ENCODE peak calls at places on chromosomes 13 and 19, in eight cellular contexts. Q is GM23248; Z is Peyer's patch; L is MM.1S; M is aorta; T is heart right ventricle; U is CD8-positive, alpha-beta T cell; E is tibial nerve. B is an unnamed sample. For H3K4me1, the result is how much of the 10 kb centered on the place peaks cover.

GRCh38 chr13:20609145-20609544 is 42.2 kb downstream of the IFT88 start:
- DNase-seq in Q (peak), Z (no peak), L (no peak), M (no peak), T (no peak), U (no peak), E (no peak), B (no peak)

GRCh38 chr13:51456510-51456909 is 3.7 kb upstream of the INTS6 start:
- DNase-seq in Q (no peak), Z (no peak), L (no peak), M (no peak), T (no peak), U (no peak), E (no peak), B (no peak)

GRCh38 chr13:44739539-44739938 is 163.4 kb upstream of the TSC22D1 start:
- DNase-seq in Q (peak), Z (no peak), L (no peak), M (no peak), T (no peak), U (no peak), E (no peak), B (no peak)

GRCh38 chr13:60642552-60642951 is 245.5 kb downstream of the TDRD3 start:
- DNase-seq in Q (peak), Z (no peak), L (no peak), M (no peak), T (no peak), U (no peak), E (no peak), B (no peak)

GRCh38 chr19:29283366-29283765 is 70.4 kb upstream of the UQCRFS1 start:
- DNase-seq in Q (no peak), Z (no peak), L (no peak), M (no peak), T (no peak), U (no peak), E (no peak), B (no peak)

GRCh38 chr13:48318714-48319457 is 15.3 kb downstream of the RB1 start:
- DNase-seq in Q (peak), Z (no peak), L (no peak), M (peak), T (peak), U (no peak), E (no peak), B (peak)

GRCh38 chr13:76440568-76440967 is 445.6 kb downstream of the KCTD12 start:
- DNase-seq in Q (no peak), Z (no peak), L (peak), M (no peak), T (no peak), U (no peak), E (no peak), B (no peak)

GRCh38 chr19:17829855-17830566 is 8.7 kb upstream of the INSL3 start:
- DNase-seq in Q (peak), Z (no peak), L (no peak), M (no peak), T (no peak), U (no peak), E (no peak), B (peak)

GRCh38 chr13:74047925-74048324 is 86.3 kb downstream of the KLF12 start:
- DNase-seq in Q (peak), Z (no peak), L (no peak), M (no peak), T (no peak), U (no peak), E (no peak), B (peak)

GRCh38 chr19:9362905-9363304 is at the start of gene ZNF177:
- DNase-seq in Q (peak), Z (no peak), L (no peak), M (no peak), T (no peak), U (no peak), E (no peak), B (no peak)

GRCh38 chr19:18847516-18848463 is 16.0 kb downstream of the UPF1 start:
- DNase-seq in Q (peak), Z (no peak), L (no peak), M (peak), T (no peak), U (no peak), E (peak), B (no peak)

GRCh38 chr19:34393629-34394028 is 10.6 kb upstream of the PDCD2L start:
- DNase-seq in Q (no peak), Z (no peak), L (no peak), M (no peak), T (no peak), U (no peak), E (no peak), B (no peak)

GRCh38 chr13:73754727-73755292 is 379.4 kb downstream of the KLF12 start:
- DNase-seq in Q (peak), Z (no peak), L (peak), M (no peak), T (peak), U (no peak), E (peak), B (peak)

GRCh38 chr19:14476663-14477401 is 1.7 kb upstream of the PTGER1 start:
- DNase-seq in Q (peak), Z (peak), L (no peak), M (no peak), T (no peak), U (peak), E (peak), B (peak)

DNA sequence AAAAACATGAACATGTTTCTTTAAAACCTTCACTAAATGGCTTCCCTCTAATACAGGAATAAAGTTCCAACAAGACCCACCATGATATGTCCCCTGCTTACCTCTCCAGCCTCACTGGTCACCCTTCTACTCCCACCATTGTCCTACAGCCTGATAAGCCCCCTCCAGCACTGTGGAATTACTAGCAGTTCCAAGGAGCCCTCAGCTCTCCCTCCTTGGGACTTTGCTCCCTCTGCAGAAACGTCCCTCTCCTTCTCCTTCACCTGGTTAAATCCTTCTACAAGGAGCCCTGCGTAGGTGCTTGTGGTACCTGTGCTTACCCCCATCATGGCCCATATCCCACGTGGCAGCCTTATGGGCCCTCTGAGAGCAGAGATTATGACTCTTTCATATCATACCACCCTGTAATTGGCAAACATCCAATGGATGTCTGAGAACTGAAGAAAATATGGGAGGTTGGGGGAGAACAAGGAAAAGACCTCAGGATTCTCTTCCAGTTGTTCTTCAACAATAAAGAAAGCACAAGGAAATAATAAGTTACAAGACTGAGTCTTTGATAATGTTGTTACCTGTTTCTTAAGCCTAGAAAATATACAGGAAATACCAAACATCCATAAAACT is 26.1 kb upstream of the DOCK9 start:
- DNase-seq in Q (no peak), Z (no peak), L (no peak), M (no peak), T (no peak), U (no peak), E (no peak), B (no peak)
- H3K4me1 ChIP-seq in Q (under half), Z (under half), L (under half), M (under half), T (under half), U (half or more), E (under half), B (under half)

GRCh38 chr13:40996433-40997095 is 22.6 kb downstream of the ELF1 start:
- DNase-seq in Q (no peak), Z (no peak), L (no peak), M (no peak), T (no peak), U (no peak), E (no peak), B (no peak)

GRCh38 chr13:40993119-40993518 is 26.0 kb downstream of the ELF1 start:
- DNase-seq in Q (no peak), Z (no peak), L (peak), M (no peak), T (no peak), U (no peak), E (no peak), B (no peak)

GRCh38 chr13:40994581-40995230 is 24.4 kb downstream of the ELF1 start:
- DNase-seq in Q (no peak), Z (no peak), L (peak), M (no peak), T (no peak), U (no peak), E (no peak), B (no peak)

GRCh38 chr13:40993987-40994386 is 25.1 kb downstream of the ELF1 start:
- DNase-seq in Q (no peak), Z (no peak), L (no peak), M (no peak), T (no peak), U (no peak), E (no peak), B (peak)

GRCh38 chr13:40995997-40996396 is 23.1 kb downstream of the ELF1 start:
- DNase-seq in Q (no peak), Z (no peak), L (no peak), M (no peak), T (no peak), U (no peak), E (no peak), B (no peak)
- H3K4me1 ChIP-seq in Q (under half), Z (under half), L (under half), M (under half), T (under half), U (half or more), E (under half), B (under half)

DNA sequence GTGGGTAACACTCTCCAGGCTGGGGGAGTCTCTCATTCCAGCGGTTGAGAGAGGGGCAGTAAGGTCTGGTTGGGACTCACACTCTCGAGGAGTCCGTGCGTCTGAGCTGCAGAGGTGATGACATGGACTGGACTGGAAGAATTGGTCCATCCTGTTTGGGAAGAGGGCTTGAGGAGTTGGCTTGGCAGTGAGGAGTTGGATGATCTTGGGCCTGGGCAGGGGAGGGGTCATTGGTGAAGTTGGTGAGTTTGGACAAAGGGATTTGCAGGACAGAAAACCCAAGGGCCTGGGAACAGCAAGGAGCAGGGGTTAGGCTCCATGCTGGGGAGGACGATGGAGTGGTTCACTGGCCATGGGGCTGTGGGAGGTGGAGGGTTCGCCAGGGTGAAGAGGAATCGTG is 3.7 kb downstream of the PPP1R37 start:
- DNase-seq in Q (no peak), Z (no peak), L (no peak), M (no peak), T (no peak), U (no peak), E (no peak), B (no peak)
- H3K4me1 ChIP-seq in Q (under half), Z (under half), L (under half), M (under half), T (half or more), U (under half), E (under half), B (under half)

GRCh38 chr19:47105874-47106273 is 7.7 kb downstream of the ZC3H4 start:
- DNase-seq in Q (no peak), Z (no peak), L (no peak), M (no peak), T (no peak), U (no peak), E (no peak), B (no peak)

GRCh38 chr19:47104678-47105077 is 8.9 kb downstream of the ZC3H4 start:
- DNase-seq in Q (no peak), Z (no peak), L (no peak), M (no peak), T (no peak), U (no peak), E (no peak), B (no peak)

GRCh38 chr19:47099576-47100050 is 14.0 kb downstream of the ZC3H4 start:
- DNase-seq in Q (no peak), Z (no peak), L (no peak), M (no peak), T (no peak), U (no peak), E (no peak), B (no peak)

GRCh38 chr19:47100290-47100689 is 13.3 kb downstream of the ZC3H4 start:
- DNase-seq in Q (no peak), Z (no peak), L (no peak), M (no peak), T (no peak), U (no peak), E (no peak), B (no peak)

DNA sequence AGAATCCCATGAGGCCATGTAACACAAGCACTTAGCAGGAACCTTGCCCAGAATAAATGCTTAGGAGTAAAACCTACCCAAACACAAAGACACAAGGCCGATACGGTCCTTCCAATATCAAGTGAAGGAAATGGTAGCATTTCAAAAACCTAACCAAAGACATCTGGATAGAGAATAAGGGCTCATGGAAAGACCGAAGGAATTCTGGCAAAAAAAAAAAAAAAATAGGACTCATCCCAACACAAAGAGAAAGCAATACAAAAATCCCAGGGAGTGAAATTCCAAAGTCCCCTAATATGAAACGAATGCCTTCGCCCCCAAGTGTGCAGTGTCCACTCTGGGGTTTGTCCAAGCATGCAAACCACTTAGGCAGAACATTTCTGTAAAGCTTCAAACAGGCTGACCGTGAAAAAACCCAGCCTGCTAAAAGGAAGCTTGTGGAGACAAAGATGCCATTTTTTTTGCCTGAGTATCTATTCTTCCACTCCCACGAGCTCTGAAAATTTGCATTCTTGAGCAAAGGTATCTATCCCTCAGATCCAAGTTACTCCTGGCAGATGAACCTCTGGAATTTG is 10.9 kb downstream of the ZC3H4 start:
- DNase-seq in Q (peak), Z (no peak), L (no peak), M (no peak), T (no peak), U (no peak), E (no peak), B (no peak)
- H3K4me1 ChIP-seq in Q (under half), Z (under half), L (under half), M (under half), T (under half), U (under half), E (half or more), B (under half)

GRCh38 chr13:102328909-102329308 is 72.9 kb downstream of the FGF14 start:
- DNase-seq in Q (no peak), Z (no peak), L (peak), M (no peak), T (no peak), U (no peak), E (no peak), B (no peak)

GRCh38 chr13:102333320-102334181 is 68.3 kb downstream of the FGF14 start:
- DNase-seq in Q (no peak), Z (no peak), L (no peak), M (no peak), T (no peak), U (no peak), E (no peak), B (no peak)
- H3K4me1 ChIP-seq in Q (under half), Z (under half), L (under half), M (under half), T (under half), U (under half), E (under half), B (under half)

GRCh38 chr19:2044709-2045500 is 6.1 kb downstream of the MKNK2 start:
- DNase-seq in Q (no peak), Z (no peak), L (no peak), M (peak), T (no peak), U (no peak), E (no peak), B (no peak)
- H3K4me1 ChIP-seq in Q (under half), Z (half or more), L (under half), M (under half), T (half or more), U (half or more), E (half or more), B (under half)

GRCh38 chr13:99265823-99266426 is 7.7 kb upstream of the GPR18 start:
- DNase-seq in Q (peak), Z (no peak), L (peak), M (no peak), T (no peak), U (no peak), E (no peak), B (peak)
- H3K4me1 ChIP-seq in Q (under half), Z (under half), L (under half), M (under half), T (under half), U (under half), E (under half), B (under half)

GRCh38 chr19:38665219-38665931 is 17.9 kb downstream of the ACTN4 start:
- DNase-seq in Q (peak), Z (no peak), L (no peak), M (no peak), T (no peak), U (no peak), E (no peak), B (no peak)

GRCh38 chr19:38665950-38666661 is 18.7 kb downstream of the ACTN4 start:
- DNase-seq in Q (peak), Z (no peak), L (no peak), M (peak), T (peak), U (no peak), E (peak), B (no peak)

GRCh38 chr19:38663156-38663651 is 15.8 kb downstream of the ACTN4 start:
- DNase-seq in Q (no peak), Z (no peak), L (no peak), M (no peak), T (no peak), U (no peak), E (no peak), B (no peak)

GRCh38 chr19:38663957-38664502 is 16.6 kb downstream of the ACTN4 start:
- DNase-seq in Q (no peak), Z (no peak), L (no peak), M (peak), T (peak), U (no peak), E (no peak), B (no peak)

DNA sequence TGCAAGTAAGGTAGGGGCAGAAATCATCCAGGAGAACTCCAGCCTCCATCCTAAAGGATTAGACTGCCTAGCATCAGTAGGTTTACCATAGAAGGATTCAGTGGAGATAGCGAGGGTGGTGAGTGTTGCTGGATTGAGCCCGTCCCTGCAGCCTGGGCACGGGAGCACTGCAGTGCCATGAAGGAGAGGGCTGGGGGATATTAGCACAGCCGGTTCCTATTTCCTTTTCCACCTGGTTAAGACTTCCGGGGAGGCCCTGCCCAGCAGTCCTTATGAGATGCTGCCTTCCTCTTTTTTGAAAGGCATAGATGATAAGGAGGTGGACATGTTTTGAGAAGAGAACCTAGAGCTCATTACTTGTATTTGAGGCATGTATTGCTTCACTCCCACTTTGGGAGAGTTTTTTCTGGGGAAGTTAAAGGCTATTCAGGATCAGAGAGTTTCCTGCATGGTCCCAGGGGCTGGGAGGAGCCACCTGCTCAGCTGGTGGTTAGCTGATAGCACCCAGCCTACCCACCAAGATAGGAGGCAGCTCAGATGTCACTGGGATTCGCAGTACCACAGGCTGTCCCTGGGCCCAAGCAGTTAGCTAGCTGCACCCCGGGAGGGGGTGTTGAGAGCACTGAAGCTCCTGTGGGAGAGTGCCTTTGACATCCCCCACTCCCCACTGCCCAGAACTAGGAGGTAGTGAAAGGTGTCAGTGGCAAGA is 17.2 kb downstream of the ACTN4 start:
- DNase-seq in Q (no peak), Z (no peak), L (no peak), M (no peak), T (no peak), U (no peak), E (no peak), B (no peak)
- H3K4me1 ChIP-seq in Q (half or more), Z (under half), L (under half), M (under half), T (half or more), U (half or more), E (half or more), B (under half)

GRCh38 chr19:41327499-41328156 is 17.7 kb downstream of the CCDC97 start:
- DNase-seq in Q (peak), Z (peak), L (peak), M (peak), T (peak), U (peak), E (no peak), B (peak)

GRCh38 chr19:41324921-41325639 is 15.1 kb downstream of the CCDC97 start:
- DNase-seq in Q (peak), Z (peak), L (no peak), M (peak), T (peak), U (peak), E (no peak), B (no peak)

GRCh38 chr19:41325640-41325946 is 15.6 kb downstream of the CCDC97 start:
- DNase-seq in Q (no peak), Z (no peak), L (no peak), M (no peak), T (no peak), U (no peak), E (no peak), B (no peak)

GRCh38 chr19:41327076-41327475 is 17.1 kb downstream of the CCDC97 start:
- DNase-seq in Q (no peak), Z (no peak), L (peak), M (no peak), T (no peak), U (no peak), E (no peak), B (no peak)

GRCh38 chr19:41325947-41326706 is 16.2 kb downstream of the CCDC97 start:
- DNase-seq in Q (peak), Z (peak), L (no peak), M (no peak), T (peak), U (no peak), E (no peak), B (no peak)
- H3K4me1 ChIP-seq in Q (half or more), Z (under half), L (under half), M (under half), T (half or more), U (half or more), E (half or more), B (under half)

B was measured in small intestine.